ENCODE peak calls at places on chromosomes 2 and 18, in ten cellular contexts. One of them, this sample, is unnamed.

GRCh38 chr18:67408240-67408639 is 108.3 kb downstream of the DSEL start:
- DNase-seq in NCI-H1092: no peak
- DNase-seq in pulmonary artery endothelial cell: no peak
- DNase-seq in CD4-positive, alpha-beta T cell: no peak
- DNase-seq in cardiac muscle cell: no peak
- DNase-seq in stimulated activated naive B cell treated with anti-CD40 and anti-IgM and Interleukin-4, amounts not matched to agents 10 μg/mL and 1 μg/mL and 100 μg/mL, for 72 hours: no peak
- DNase-seq in H7: no peak
- DNase-seq in endothelial cell: no peak
- DNase-seq in GM04504: no peak
- DNase-seq in ELR: peak
- DNase-seq in this sample: no peak

GRCh38 chr2:101474752-101475384 is at the start of gene RFX8:
- DNase-seq in NCI-H1092: no peak
- DNase-seq in pulmonary artery endothelial cell: no peak
- DNase-seq in CD4-positive, alpha-beta T cell: peak
- DNase-seq in cardiac muscle cell: peak
- DNase-seq in stimulated activated naive B cell treated with anti-CD40 and anti-IgM and Interleukin-4, amounts not matched to agents 10 μg/mL and 1 μg/mL and 100 μg/mL, for 72 hours: peak
- DNase-seq in H7: peak
- DNase-seq in endothelial cell: no peak
- DNase-seq in GM04504: peak
- DNase-seq in ELR: peak
- DNase-seq in this sample: no peak

GRCh38 chr18:77088977-77089795 is 43.4 kb downstream of the MBP start:
- DNase-seq in NCI-H1092: no peak
- DNase-seq in pulmonary artery endothelial cell: no peak
- DNase-seq in CD4-positive, alpha-beta T cell: no peak
- DNase-seq in cardiac muscle cell: no peak
- DNase-seq in stimulated activated naive B cell treated with anti-CD40 and anti-IgM and Interleukin-4, amounts not matched to agents 10 μg/mL and 1 μg/mL and 100 μg/mL, for 72 hours: no peak
- DNase-seq in H7: no peak
- DNase-seq in endothelial cell: no peak
- DNase-seq in GM04504: no peak
- DNase-seq in ELR: no peak
- DNase-seq in this sample: no peak

GRCh38 chr2:15623898-15624541 is 32.4 kb downstream of the DDX1 start:
- DNase-seq in NCI-H1092: no peak
- DNase-seq in pulmonary artery endothelial cell: no peak
- DNase-seq in CD4-positive, alpha-beta T cell: no peak
- DNase-seq in cardiac muscle cell: no peak
- DNase-seq in stimulated activated naive B cell treated with anti-CD40 and anti-IgM and Interleukin-4, amounts not matched to agents 10 μg/mL and 1 μg/mL and 100 μg/mL, for 72 hours: no peak
- DNase-seq in H7: no peak
- DNase-seq in endothelial cell: no peak
- DNase-seq in GM04504: no peak
- DNase-seq in ELR: no peak
- DNase-seq in this sample: no peak

GRCh38 chr2:176110975-176111663 is 4.0 kb downstream of the HOXD11 start:
- DNase-seq in NCI-H1092: peak
- DNase-seq in pulmonary artery endothelial cell: peak
- DNase-seq in CD4-positive, alpha-beta T cell: no peak
- DNase-seq in cardiac muscle cell: peak
- DNase-seq in stimulated activated naive B cell treated with anti-CD40 and anti-IgM and Interleukin-4, amounts not matched to agents 10 μg/mL and 1 μg/mL and 100 μg/mL, for 72 hours: no peak
- DNase-seq in H7: peak
- DNase-seq in endothelial cell: peak
- DNase-seq in GM04504: no peak
- DNase-seq in ELR: no peak
- DNase-seq in this sample: peak

GRCh38 chr2:150101947-150102346 is 385.5 kb downstream of the RND3 start:
- DNase-seq in NCI-H1092: no peak
- DNase-seq in pulmonary artery endothelial cell: no peak
- DNase-seq in CD4-positive, alpha-beta T cell: no peak
- DNase-seq in cardiac muscle cell: no peak
- DNase-seq in stimulated activated naive B cell treated with anti-CD40 and anti-IgM and Interleukin-4, amounts not matched to agents 10 μg/mL and 1 μg/mL and 100 μg/mL, for 72 hours: no peak
- DNase-seq in H7: no peak
- DNase-seq in endothelial cell: no peak
- DNase-seq in GM04504: no peak
- DNase-seq in ELR: no peak
- DNase-seq in this sample: no peak

GRCh38 chr2:130241041-130241707 is 42.9 kb upstream of the TUBA3E start:
- DNase-seq in NCI-H1092: no peak
- DNase-seq in pulmonary artery endothelial cell: peak
- DNase-seq in CD4-positive, alpha-beta T cell: no peak
- DNase-seq in cardiac muscle cell: peak
- DNase-seq in stimulated activated naive B cell treated with anti-CD40 and anti-IgM and Interleukin-4, amounts not matched to agents 10 μg/mL and 1 μg/mL and 100 μg/mL, for 72 hours: no peak
- DNase-seq in H7: no peak
- DNase-seq in endothelial cell: no peak
- DNase-seq in GM04504: peak
- DNase-seq in ELR: peak
- DNase-seq in this sample: no peak

GRCh38 chr2:106062627-106063026 is 131.5 kb downstream of the UXS1 start:
- DNase-seq in NCI-H1092: no peak
- DNase-seq in pulmonary artery endothelial cell: no peak
- DNase-seq in CD4-positive, alpha-beta T cell: no peak
- DNase-seq in cardiac muscle cell: no peak
- DNase-seq in stimulated activated naive B cell treated with anti-CD40 and anti-IgM and Interleukin-4, amounts not matched to agents 10 μg/mL and 1 μg/mL and 100 μg/mL, for 72 hours: no peak
- DNase-seq in H7: no peak
- DNase-seq in endothelial cell: no peak
- DNase-seq in GM04504: no peak
- DNase-seq in ELR: no peak
- DNase-seq in this sample: no peak

GRCh38 chr2:10283106-10284062 is 19.3 kb upstream of the HPCAL1 start:
- DNase-seq in NCI-H1092: no peak
- DNase-seq in pulmonary artery endothelial cell: no peak
- DNase-seq in CD4-positive, alpha-beta T cell: no peak
- DNase-seq in cardiac muscle cell: peak
- DNase-seq in stimulated activated naive B cell treated with anti-CD40 and anti-IgM and Interleukin-4, amounts not matched to agents 10 μg/mL and 1 μg/mL and 100 μg/mL, for 72 hours: no peak
- DNase-seq in H7: peak
- DNase-seq in endothelial cell: no peak
- DNase-seq in GM04504: peak
- DNase-seq in ELR: peak
- DNase-seq in this sample: no peak

GRCh38 chr2:85852979-85853498 is 35.8 kb downstream of the ST3GAL5 start:
- DNase-seq in NCI-H1092: no peak
- DNase-seq in pulmonary artery endothelial cell: no peak
- DNase-seq in CD4-positive, alpha-beta T cell: peak
- DNase-seq in cardiac muscle cell: no peak
- DNase-seq in stimulated activated naive B cell treated with anti-CD40 and anti-IgM and Interleukin-4, amounts not matched to agents 10 μg/mL and 1 μg/mL and 100 μg/mL, for 72 hours: peak
- DNase-seq in H7: no peak
- DNase-seq in endothelial cell: no peak
- DNase-seq in GM04504: peak
- DNase-seq in ELR: no peak
- DNase-seq in this sample: no peak

GRCh38 chr2:226984461-226985226 is 148.8 kb downstream of the RHBDD1 start:
- DNase-seq in NCI-H1092: no peak
- DNase-seq in pulmonary artery endothelial cell: no peak
- DNase-seq in CD4-positive, alpha-beta T cell: no peak
- DNase-seq in cardiac muscle cell: no peak
- DNase-seq in stimulated activated naive B cell treated with anti-CD40 and anti-IgM and Interleukin-4, amounts not matched to agents 10 μg/mL and 1 μg/mL and 100 μg/mL, for 72 hours: peak
- DNase-seq in H7: no peak
- DNase-seq in endothelial cell: no peak
- DNase-seq in GM04504: no peak
- DNase-seq in ELR: no peak
- DNase-seq in this sample: no peak

GRCh38 chr2:116879646-116880045 is 934.8 kb upstream of the DDX18 start:
- DNase-seq in NCI-H1092: no peak
- DNase-seq in pulmonary artery endothelial cell: no peak
- DNase-seq in CD4-positive, alpha-beta T cell: no peak
- DNase-seq in cardiac muscle cell: no peak
- DNase-seq in stimulated activated naive B cell treated with anti-CD40 and anti-IgM and Interleukin-4, amounts not matched to agents 10 μg/mL and 1 μg/mL and 100 μg/mL, for 72 hours: no peak
- DNase-seq in H7: no peak
- DNase-seq in endothelial cell: no peak
- DNase-seq in GM04504: no peak
- DNase-seq in ELR: no peak
- DNase-seq in this sample: no peak

GRCh38 chr18:27954226-27954625 is 222.7 kb downstream of the CDH2 start:
- DNase-seq in NCI-H1092: no peak
- DNase-seq in pulmonary artery endothelial cell: no peak
- DNase-seq in CD4-positive, alpha-beta T cell: no peak
- DNase-seq in cardiac muscle cell: peak
- DNase-seq in stimulated activated naive B cell treated with anti-CD40 and anti-IgM and Interleukin-4, amounts not matched to agents 10 μg/mL and 1 μg/mL and 100 μg/mL, for 72 hours: no peak
- DNase-seq in H7: no peak
- DNase-seq in endothelial cell: no peak
- DNase-seq in GM04504: no peak
- DNase-seq in ELR: peak
- DNase-seq in this sample: no peak

GRCh38 chr18:26424428-26425147 is 123.8 kb downstream of the KCTD1 start:
- DNase-seq in NCI-H1092: no peak
- DNase-seq in pulmonary artery endothelial cell: no peak
- DNase-seq in CD4-positive, alpha-beta T cell: no peak
- DNase-seq in cardiac muscle cell: no peak
- DNase-seq in stimulated activated naive B cell treated with anti-CD40 and anti-IgM and Interleukin-4, amounts not matched to agents 10 μg/mL and 1 μg/mL and 100 μg/mL, for 72 hours: no peak
- DNase-seq in H7: no peak
- DNase-seq in endothelial cell: no peak
- DNase-seq in GM04504: no peak
- DNase-seq in ELR: no peak
- DNase-seq in this sample: no peak

GRCh38 chr2:14256890-14257289 is 375.6 kb upstream of the LRATD1 start:
- DNase-seq in NCI-H1092: no peak
- DNase-seq in pulmonary artery endothelial cell: no peak
- DNase-seq in CD4-positive, alpha-beta T cell: no peak
- DNase-seq in cardiac muscle cell: no peak
- DNase-seq in stimulated activated naive B cell treated with anti-CD40 and anti-IgM and Interleukin-4, amounts not matched to agents 10 μg/mL and 1 μg/mL and 100 μg/mL, for 72 hours: no peak
- DNase-seq in H7: no peak
- DNase-seq in endothelial cell: no peak
- DNase-seq in GM04504: peak
- DNase-seq in ELR: peak
- DNase-seq in this sample: no peak

GRCh38 chr2:47697000-47697601 is 85.8 kb upstream of the MSH6 start:
- DNase-seq in NCI-H1092: no peak
- DNase-seq in pulmonary artery endothelial cell: no peak
- DNase-seq in CD4-positive, alpha-beta T cell: no peak
- DNase-seq in cardiac muscle cell: no peak
- DNase-seq in stimulated activated naive B cell treated with anti-CD40 and anti-IgM and Interleukin-4, amounts not matched to agents 10 μg/mL and 1 μg/mL and 100 μg/mL, for 72 hours: peak
- DNase-seq in H7: no peak
- DNase-seq in endothelial cell: no peak
- DNase-seq in GM04504: no peak
- DNase-seq in ELR: no peak
- DNase-seq in this sample: no peak

GRCh38 chr2:75790121-75790520 is 79.4 kb upstream of the GCFC2 start:
- DNase-seq in NCI-H1092: no peak
- DNase-seq in pulmonary artery endothelial cell: no peak
- DNase-seq in CD4-positive, alpha-beta T cell: no peak
- DNase-seq in cardiac muscle cell: peak
- DNase-seq in stimulated activated naive B cell treated with anti-CD40 and anti-IgM and Interleukin-4, amounts not matched to agents 10 μg/mL and 1 μg/mL and 100 μg/mL, for 72 hours: no peak
- DNase-seq in H7: no peak
- DNase-seq in endothelial cell: no peak
- DNase-seq in GM04504: no peak
- DNase-seq in ELR: no peak
- DNase-seq in this sample: no peak

GRCh38 chr2:170467568-170468422 is 247.3 kb upstream of the SP5 start:
- DNase-seq in NCI-H1092: no peak
- DNase-seq in pulmonary artery endothelial cell: no peak
- DNase-seq in CD4-positive, alpha-beta T cell: no peak
- DNase-seq in cardiac muscle cell: peak
- DNase-seq in stimulated activated naive B cell treated with anti-CD40 and anti-IgM and Interleukin-4, amounts not matched to agents 10 μg/mL and 1 μg/mL and 100 μg/mL, for 72 hours: no peak
- DNase-seq in H7: no peak
- DNase-seq in endothelial cell: no peak
- DNase-seq in GM04504: no peak
- DNase-seq in ELR: no peak
- DNase-seq in this sample: no peak

GRCh38 chr18:26468931-26469340 is 79.4 kb downstream of the KCTD1 start:
- DNase-seq in NCI-H1092: peak
- DNase-seq in pulmonary artery endothelial cell: no peak
- DNase-seq in CD4-positive, alpha-beta T cell: no peak
- DNase-seq in cardiac muscle cell: no peak
- DNase-seq in stimulated activated naive B cell treated with anti-CD40 and anti-IgM and Interleukin-4, amounts not matched to agents 10 μg/mL and 1 μg/mL and 100 μg/mL, for 72 hours: no peak
- DNase-seq in H7: peak
- DNase-seq in endothelial cell: peak
- DNase-seq in GM04504: no peak
- DNase-seq in ELR: peak
- DNase-seq in this sample: peak

GRCh38 chr2:36371070-36371962 is 15.7 kb downstream of the CRIM1 start:
- DNase-seq in NCI-H1092: no peak
- DNase-seq in pulmonary artery endothelial cell: no peak
- DNase-seq in CD4-positive, alpha-beta T cell: no peak
- DNase-seq in cardiac muscle cell: peak
- DNase-seq in stimulated activated naive B cell treated with anti-CD40 and anti-IgM and Interleukin-4, amounts not matched to agents 10 μg/mL and 1 μg/mL and 100 μg/mL, for 72 hours: no peak
- DNase-seq in H7: no peak
- DNase-seq in endothelial cell: no peak
- DNase-seq in GM04504: no peak
- DNase-seq in ELR: peak
- DNase-seq in this sample: no peak

GRCh38 chr2:241870081-241870541 is 582 bp downstream of the RTP5 start:
- DNase-seq in NCI-H1092: peak
- DNase-seq in pulmonary artery endothelial cell: no peak
- DNase-seq in CD4-positive, alpha-beta T cell: no peak
- DNase-seq in cardiac muscle cell: no peak
- DNase-seq in stimulated activated naive B cell treated with anti-CD40 and anti-IgM and Interleukin-4, amounts not matched to agents 10 μg/mL and 1 μg/mL and 100 μg/mL, for 72 hours: no peak
- DNase-seq in H7: no peak
- DNase-seq in endothelial cell: no peak
- DNase-seq in GM04504: no peak
- DNase-seq in ELR: no peak
- DNase-seq in this sample: no peak

GRCh38 chr18:58454406-58455061 is 174.4 kb downstream of the ALPK2 start:
- DNase-seq in NCI-H1092: no peak
- DNase-seq in pulmonary artery endothelial cell: no peak
- DNase-seq in CD4-positive, alpha-beta T cell: no peak
- DNase-seq in cardiac muscle cell: no peak
- DNase-seq in stimulated activated naive B cell treated with anti-CD40 and anti-IgM and Interleukin-4, amounts not matched to agents 10 μg/mL and 1 μg/mL and 100 μg/mL, for 72 hours: no peak
- DNase-seq in H7: no peak
- DNase-seq in endothelial cell: no peak
- DNase-seq in GM04504: no peak
- DNase-seq in ELR: peak
- DNase-seq in this sample: no peak

GRCh38 chr2:118431997-118432396 is 343.7 kb downstream of the INSIG2 start:
- DNase-seq in NCI-H1092: no peak
- DNase-seq in pulmonary artery endothelial cell: no peak
- DNase-seq in CD4-positive, alpha-beta T cell: no peak
- DNase-seq in cardiac muscle cell: no peak
- DNase-seq in stimulated activated naive B cell treated with anti-CD40 and anti-IgM and Interleukin-4, amounts not matched to agents 10 μg/mL and 1 μg/mL and 100 μg/mL, for 72 hours: no peak
- DNase-seq in H7: no peak
- DNase-seq in endothelial cell: no peak
- DNase-seq in GM04504: no peak
- DNase-seq in ELR: no peak
- DNase-seq in this sample: no peak

GRCh38 chr18:12038082-12038660 is 55.5 kb upstream of the ANKRD62 start:
- DNase-seq in NCI-H1092: no peak
- DNase-seq in pulmonary artery endothelial cell: no peak
- DNase-seq in CD4-positive, alpha-beta T cell: no peak
- DNase-seq in cardiac muscle cell: peak
- DNase-seq in stimulated activated naive B cell treated with anti-CD40 and anti-IgM and Interleukin-4, amounts not matched to agents 10 μg/mL and 1 μg/mL and 100 μg/mL, for 72 hours: no peak
- DNase-seq in H7: peak
- DNase-seq in endothelial cell: no peak
- DNase-seq in GM04504: no peak
- DNase-seq in ELR: peak
- DNase-seq in this sample: no peak

GRCh38 chr18:64100136-64100922 is 48.6 kb downstream of the LINC00305 start:
- DNase-seq in NCI-H1092: peak
- DNase-seq in pulmonary artery endothelial cell: no peak
- DNase-seq in CD4-positive, alpha-beta T cell: no peak
- DNase-seq in cardiac muscle cell: no peak
- DNase-seq in stimulated activated naive B cell treated with anti-CD40 and anti-IgM and Interleukin-4, amounts not matched to agents 10 μg/mL and 1 μg/mL and 100 μg/mL, for 72 hours: peak
- DNase-seq in H7: no peak
- DNase-seq in endothelial cell: no peak
- DNase-seq in GM04504: no peak
- DNase-seq in ELR: no peak
- DNase-seq in this sample: no peak

GRCh38 chr2:36409971-36410370 is 54.4 kb downstream of the CRIM1 start:
- DNase-seq in NCI-H1092: no peak
- DNase-seq in pulmonary artery endothelial cell: peak
- DNase-seq in CD4-positive, alpha-beta T cell: no peak
- DNase-seq in cardiac muscle cell: no peak
- DNase-seq in stimulated activated naive B cell treated with anti-CD40 and anti-IgM and Interleukin-4, amounts not matched to agents 10 μg/mL and 1 μg/mL and 100 μg/mL, for 72 hours: no peak
- DNase-seq in H7: no peak
- DNase-seq in endothelial cell: no peak
- DNase-seq in GM04504: no peak
- DNase-seq in ELR: no peak
- DNase-seq in this sample: no peak

GRCh38 chr2:54479422-54479821 is 23.3 kb downstream of the SPTBN1 start:
- DNase-seq in NCI-H1092: no peak
- DNase-seq in pulmonary artery endothelial cell: no peak
- DNase-seq in CD4-positive, alpha-beta T cell: no peak
- DNase-seq in cardiac muscle cell: peak
- DNase-seq in stimulated activated naive B cell treated with anti-CD40 and anti-IgM and Interleukin-4, amounts not matched to agents 10 μg/mL and 1 μg/mL and 100 μg/mL, for 72 hours: no peak
- DNase-seq in H7: no peak
- DNase-seq in endothelial cell: no peak
- DNase-seq in GM04504: no peak
- DNase-seq in ELR: peak
- DNase-seq in this sample: no peak

GRCh38 chr2:144937899-144938298 is 418.0 kb upstream of the ZEB2 start:
- DNase-seq in NCI-H1092: no peak
- DNase-seq in pulmonary artery endothelial cell: no peak
- DNase-seq in CD4-positive, alpha-beta T cell: no peak
- DNase-seq in cardiac muscle cell: peak
- DNase-seq in stimulated activated naive B cell treated with anti-CD40 and anti-IgM and Interleukin-4, amounts not matched to agents 10 μg/mL and 1 μg/mL and 100 μg/mL, for 72 hours: no peak
- DNase-seq in H7: no peak
- DNase-seq in endothelial cell: no peak
- DNase-seq in GM04504: no peak
- DNase-seq in ELR: peak
- DNase-seq in this sample: no peak

This sample was measured in NCI-H1930.